ENCODE peak calls at places on chromosomes 5 and 9, in eight cellular contexts. One of them, this sample, is unnamed.

GRCh38 chr5:126106032-126106431 is 317.2 kb upstream of the GRAMD2B start:
- DNase-seq in NCI-H1105: no peak
- DNase-seq in NCI-H345: no peak
- DNase-seq in AG10803: no peak
- DNase-seq in BJ: no peak
- DNase-seq in neural crest cell: no peak
- DNase-seq in fibroblast of the aortic adventitia: peak
- DNase-seq in stimulated activated CD4-positive, alpha-beta T cell treated with anti-CD3 and anti-CD28 coated beads, Interleukin-1b, Interleukin-23, amount 100 ng/mL, for 1 hour: no peak
- DNase-seq in this sample: peak

GRCh38 chr5:138180183-138180782 is 1.4 kb downstream of the KIF20A start:
- DNase-seq in NCI-H1105: peak
- DNase-seq in NCI-H345: peak
- DNase-seq in AG10803: peak
- DNase-seq in BJ: no peak
- DNase-seq in neural crest cell: peak
- DNase-seq in fibroblast of the aortic adventitia: peak
- DNase-seq in stimulated activated CD4-positive, alpha-beta T cell treated with anti-CD3 and anti-CD28 coated beads, Interleukin-1b, Interleukin-23, amount 100 ng/mL, for 1 hour: no peak
- DNase-seq in this sample: peak

GRCh38 chr5:180209137-180209581 is at the start of gene RASGEF1C:
- DNase-seq in NCI-H1105: no peak
- DNase-seq in NCI-H345: peak
- DNase-seq in AG10803: peak
- DNase-seq in BJ: no peak
- DNase-seq in neural crest cell: peak
- DNase-seq in fibroblast of the aortic adventitia: peak
- DNase-seq in stimulated activated CD4-positive, alpha-beta T cell treated with anti-CD3 and anti-CD28 coated beads, Interleukin-1b, Interleukin-23, amount 100 ng/mL, for 1 hour: peak
- DNase-seq in this sample: peak

GRCh38 chr5:122844916-122845252 is 529 bp upstream of the SNX24 start:
- DNase-seq in NCI-H1105: no peak
- DNase-seq in NCI-H345: peak
- DNase-seq in AG10803: no peak
- DNase-seq in BJ: no peak
- DNase-seq in neural crest cell: no peak
- DNase-seq in fibroblast of the aortic adventitia: no peak
- DNase-seq in stimulated activated CD4-positive, alpha-beta T cell treated with anti-CD3 and anti-CD28 coated beads, Interleukin-1b, Interleukin-23, amount 100 ng/mL, for 1 hour: no peak
- DNase-seq in this sample: no peak

GRCh38 chr5:123085638-123086286 is 3.3 kb upstream of the PRDM6 start:
- DNase-seq in NCI-H1105: no peak
- DNase-seq in NCI-H345: no peak
- DNase-seq in AG10803: no peak
- DNase-seq in BJ: no peak
- DNase-seq in neural crest cell: no peak
- DNase-seq in fibroblast of the aortic adventitia: no peak
- DNase-seq in stimulated activated CD4-positive, alpha-beta T cell treated with anti-CD3 and anti-CD28 coated beads, Interleukin-1b, Interleukin-23, amount 100 ng/mL, for 1 hour: no peak
- DNase-seq in this sample: no peak

GRCh38 chr5:35246928-35247644 is 16.8 kb upstream of the PRLR start:
- DNase-seq in NCI-H1105: no peak
- DNase-seq in NCI-H345: no peak
- DNase-seq in AG10803: peak
- DNase-seq in BJ: no peak
- DNase-seq in neural crest cell: no peak
- DNase-seq in fibroblast of the aortic adventitia: peak
- DNase-seq in stimulated activated CD4-positive, alpha-beta T cell treated with anti-CD3 and anti-CD28 coated beads, Interleukin-1b, Interleukin-23, amount 100 ng/mL, for 1 hour: no peak
- DNase-seq in this sample: peak

GRCh38 chr9:132797861-132798659 is 80.0 kb downstream of the AK8 start:
- DNase-seq in NCI-H1105: no peak
- DNase-seq in NCI-H345: no peak
- DNase-seq in AG10803: peak
- DNase-seq in BJ: no peak
- DNase-seq in neural crest cell: no peak
- DNase-seq in fibroblast of the aortic adventitia: peak
- DNase-seq in stimulated activated CD4-positive, alpha-beta T cell treated with anti-CD3 and anti-CD28 coated beads, Interleukin-1b, Interleukin-23, amount 100 ng/mL, for 1 hour: no peak
- DNase-seq in this sample: peak

GRCh38 chr5:159178978-159179377 is 30.4 kb downstream of the RNF145 start:
- DNase-seq in NCI-H1105: no peak
- DNase-seq in NCI-H345: no peak
- DNase-seq in AG10803: peak
- DNase-seq in BJ: peak
- DNase-seq in neural crest cell: no peak
- DNase-seq in fibroblast of the aortic adventitia: peak
- DNase-seq in stimulated activated CD4-positive, alpha-beta T cell treated with anti-CD3 and anti-CD28 coated beads, Interleukin-1b, Interleukin-23, amount 100 ng/mL, for 1 hour: no peak
- DNase-seq in this sample: peak

GRCh38 chr9:132546148-132547051 is 36.0 kb upstream of the BARHL1 start:
- DNase-seq in NCI-H1105: peak
- DNase-seq in NCI-H345: peak
- DNase-seq in AG10803: no peak
- DNase-seq in BJ: no peak
- DNase-seq in neural crest cell: peak
- DNase-seq in fibroblast of the aortic adventitia: peak
- DNase-seq in stimulated activated CD4-positive, alpha-beta T cell treated with anti-CD3 and anti-CD28 coated beads, Interleukin-1b, Interleukin-23, amount 100 ng/mL, for 1 hour: no peak
- DNase-seq in this sample: peak

GRCh38 chr9:134775552-134775951 is 105.1 kb upstream of the FCN2 start:
- DNase-seq in NCI-H1105: no peak
- DNase-seq in NCI-H345: no peak
- DNase-seq in AG10803: no peak
- DNase-seq in BJ: peak
- DNase-seq in neural crest cell: no peak
- DNase-seq in fibroblast of the aortic adventitia: peak
- DNase-seq in stimulated activated CD4-positive, alpha-beta T cell treated with anti-CD3 and anti-CD28 coated beads, Interleukin-1b, Interleukin-23, amount 100 ng/mL, for 1 hour: no peak
- DNase-seq in this sample: peak

GRCh38 chr5:142342128-142342981 is 17.5 kb upstream of the SPRY4 start:
- DNase-seq in NCI-H1105: no peak
- DNase-seq in NCI-H345: no peak
- DNase-seq in AG10803: no peak
- DNase-seq in BJ: no peak
- DNase-seq in neural crest cell: no peak
- DNase-seq in fibroblast of the aortic adventitia: no peak
- DNase-seq in stimulated activated CD4-positive, alpha-beta T cell treated with anti-CD3 and anti-CD28 coated beads, Interleukin-1b, Interleukin-23, amount 100 ng/mL, for 1 hour: no peak
- DNase-seq in this sample: peak

GRCh38 chr9:124488641-124489040 is 18.6 kb downstream of the NR5A1 start:
- DNase-seq in NCI-H1105: no peak
- DNase-seq in NCI-H345: no peak
- DNase-seq in AG10803: no peak
- DNase-seq in BJ: no peak
- DNase-seq in neural crest cell: no peak
- DNase-seq in fibroblast of the aortic adventitia: no peak
- DNase-seq in stimulated activated CD4-positive, alpha-beta T cell treated with anti-CD3 and anti-CD28 coated beads, Interleukin-1b, Interleukin-23, amount 100 ng/mL, for 1 hour: no peak
- DNase-seq in this sample: no peak

GRCh38 chr9:118418887-118419620 is 714.9 kb downstream of the TLR4 start:
- DNase-seq in NCI-H1105: no peak
- DNase-seq in NCI-H345: no peak
- DNase-seq in AG10803: no peak
- DNase-seq in BJ: no peak
- DNase-seq in neural crest cell: no peak
- DNase-seq in fibroblast of the aortic adventitia: no peak
- DNase-seq in stimulated activated CD4-positive, alpha-beta T cell treated with anti-CD3 and anti-CD28 coated beads, Interleukin-1b, Interleukin-23, amount 100 ng/mL, for 1 hour: no peak
- DNase-seq in this sample: no peak

GRCh38 chr9:3857673-3858072 is 331.9 kb upstream of the RFX3 start:
- DNase-seq in NCI-H1105: no peak
- DNase-seq in NCI-H345: no peak
- DNase-seq in AG10803: peak
- DNase-seq in BJ: peak
- DNase-seq in neural crest cell: no peak
- DNase-seq in fibroblast of the aortic adventitia: peak
- DNase-seq in stimulated activated CD4-positive, alpha-beta T cell treated with anti-CD3 and anti-CD28 coated beads, Interleukin-1b, Interleukin-23, amount 100 ng/mL, for 1 hour: no peak
- DNase-seq in this sample: peak

GRCh38 chr5:751496-751895 is 33.0 kb downstream of the ZDHHC11B start:
- DNase-seq in NCI-H1105: no peak
- DNase-seq in NCI-H345: no peak
- DNase-seq in AG10803: no peak
- DNase-seq in BJ: no peak
- DNase-seq in neural crest cell: no peak
- DNase-seq in fibroblast of the aortic adventitia: no peak
- DNase-seq in stimulated activated CD4-positive, alpha-beta T cell treated with anti-CD3 and anti-CD28 coated beads, Interleukin-1b, Interleukin-23, amount 100 ng/mL, for 1 hour: no peak
- DNase-seq in this sample: no peak

GRCh38 chr5:124124711-124125229 is 612.8 kb downstream of the CSNK1G3 start:
- DNase-seq in NCI-H1105: no peak
- DNase-seq in NCI-H345: no peak
- DNase-seq in AG10803: no peak
- DNase-seq in BJ: no peak
- DNase-seq in neural crest cell: no peak
- DNase-seq in fibroblast of the aortic adventitia: no peak
- DNase-seq in stimulated activated CD4-positive, alpha-beta T cell treated with anti-CD3 and anti-CD28 coated beads, Interleukin-1b, Interleukin-23, amount 100 ng/mL, for 1 hour: no peak
- DNase-seq in this sample: peak

GRCh38 chr9:87792831-87793288 is 66.9 kb downstream of the CTSL start:
- DNase-seq in NCI-H1105: no peak
- DNase-seq in NCI-H345: no peak
- DNase-seq in AG10803: peak
- DNase-seq in BJ: peak
- DNase-seq in neural crest cell: no peak
- DNase-seq in fibroblast of the aortic adventitia: peak
- DNase-seq in stimulated activated CD4-positive, alpha-beta T cell treated with anti-CD3 and anti-CD28 coated beads, Interleukin-1b, Interleukin-23, amount 100 ng/mL, for 1 hour: no peak
- DNase-seq in this sample: peak

GRCh38 chr9:78860806-78861475 is 564.0 kb downstream of the PSAT1 start:
- DNase-seq in NCI-H1105: no peak
- DNase-seq in NCI-H345: no peak
- DNase-seq in AG10803: peak
- DNase-seq in BJ: peak
- DNase-seq in neural crest cell: no peak
- DNase-seq in fibroblast of the aortic adventitia: peak
- DNase-seq in stimulated activated CD4-positive, alpha-beta T cell treated with anti-CD3 and anti-CD28 coated beads, Interleukin-1b, Interleukin-23, amount 100 ng/mL, for 1 hour: no peak
- DNase-seq in this sample: peak

GRCh38 chr5:64003966-64004365 is 41.7 kb upstream of the HTR1A start:
- DNase-seq in NCI-H1105: no peak
- DNase-seq in NCI-H345: no peak
- DNase-seq in AG10803: no peak
- DNase-seq in BJ: no peak
- DNase-seq in neural crest cell: no peak
- DNase-seq in fibroblast of the aortic adventitia: no peak
- DNase-seq in stimulated activated CD4-positive, alpha-beta T cell treated with anti-CD3 and anti-CD28 coated beads, Interleukin-1b, Interleukin-23, amount 100 ng/mL, for 1 hour: no peak
- DNase-seq in this sample: no peak

GRCh38 chr9:134224827-134225154 is 60.4 kb upstream of the RNU6ATAC start:
- DNase-seq in NCI-H1105: no peak
- DNase-seq in NCI-H345: no peak
- DNase-seq in AG10803: no peak
- DNase-seq in BJ: no peak
- DNase-seq in neural crest cell: no peak
- DNase-seq in fibroblast of the aortic adventitia: no peak
- DNase-seq in stimulated activated CD4-positive, alpha-beta T cell treated with anti-CD3 and anti-CD28 coated beads, Interleukin-1b, Interleukin-23, amount 100 ng/mL, for 1 hour: no peak
- DNase-seq in this sample: no peak

GRCh38 chr9:16414451-16414850 is 456.0 kb downstream of the BNC2 start:
- DNase-seq in NCI-H1105: no peak
- DNase-seq in NCI-H345: no peak
- DNase-seq in AG10803: no peak
- DNase-seq in BJ: no peak
- DNase-seq in neural crest cell: no peak
- DNase-seq in fibroblast of the aortic adventitia: no peak
- DNase-seq in stimulated activated CD4-positive, alpha-beta T cell treated with anti-CD3 and anti-CD28 coated beads, Interleukin-1b, Interleukin-23, amount 100 ng/mL, for 1 hour: no peak
- DNase-seq in this sample: no peak

GRCh38 chr9:35905912-35906679 is at the start of gene HRCT1:
- DNase-seq in NCI-H1105: peak
- DNase-seq in NCI-H345: peak
- DNase-seq in AG10803: peak
- DNase-seq in BJ: peak
- DNase-seq in neural crest cell: no peak
- DNase-seq in fibroblast of the aortic adventitia: peak
- DNase-seq in stimulated activated CD4-positive, alpha-beta T cell treated with anti-CD3 and anti-CD28 coated beads, Interleukin-1b, Interleukin-23, amount 100 ng/mL, for 1 hour: no peak
- DNase-seq in this sample: peak

GRCh38 chr5:9188131-9188530 is 357.7 kb downstream of the SEMA5A start:
- DNase-seq in NCI-H1105: no peak
- DNase-seq in NCI-H345: no peak
- DNase-seq in AG10803: peak
- DNase-seq in BJ: peak
- DNase-seq in neural crest cell: no peak
- DNase-seq in fibroblast of the aortic adventitia: peak
- DNase-seq in stimulated activated CD4-positive, alpha-beta T cell treated with anti-CD3 and anti-CD28 coated beads, Interleukin-1b, Interleukin-23, amount 100 ng/mL, for 1 hour: no peak
- DNase-seq in this sample: peak

GRCh38 chr5:105581988-105582690 is 2019.5 kb upstream of the NUDT12 start:
- DNase-seq in NCI-H1105: no peak
- DNase-seq in NCI-H345: peak
- DNase-seq in AG10803: no peak
- DNase-seq in BJ: no peak
- DNase-seq in neural crest cell: no peak
- DNase-seq in fibroblast of the aortic adventitia: no peak
- DNase-seq in stimulated activated CD4-positive, alpha-beta T cell treated with anti-CD3 and anti-CD28 coated beads, Interleukin-1b, Interleukin-23, amount 100 ng/mL, for 1 hour: no peak
- DNase-seq in this sample: no peak

GRCh38 chr9:71758785-71759184 is 9.5 kb downstream of the CEMIP2 start:
- DNase-seq in NCI-H1105: peak
- DNase-seq in NCI-H345: peak
- DNase-seq in AG10803: no peak
- DNase-seq in BJ: no peak
- DNase-seq in neural crest cell: no peak
- DNase-seq in fibroblast of the aortic adventitia: no peak
- DNase-seq in stimulated activated CD4-positive, alpha-beta T cell treated with anti-CD3 and anti-CD28 coated beads, Interleukin-1b, Interleukin-23, amount 100 ng/mL, for 1 hour: no peak
- DNase-seq in this sample: no peak

GRCh38 chr5:119411935-119412623 is 40.2 kb upstream of the HSD17B4 start:
- DNase-seq in NCI-H1105: peak
- DNase-seq in NCI-H345: peak
- DNase-seq in AG10803: peak
- DNase-seq in BJ: no peak
- DNase-seq in neural crest cell: peak
- DNase-seq in fibroblast of the aortic adventitia: peak
- DNase-seq in stimulated activated CD4-positive, alpha-beta T cell treated with anti-CD3 and anti-CD28 coated beads, Interleukin-1b, Interleukin-23, amount 100 ng/mL, for 1 hour: peak
- DNase-seq in this sample: peak

GRCh38 chr5:150022163-150022540 is 21.6 kb downstream of the HMGXB3 start:
- DNase-seq in NCI-H1105: no peak
- DNase-seq in NCI-H345: no peak
- DNase-seq in AG10803: peak
- DNase-seq in BJ: peak
- DNase-seq in neural crest cell: no peak
- DNase-seq in fibroblast of the aortic adventitia: peak
- DNase-seq in stimulated activated CD4-positive, alpha-beta T cell treated with anti-CD3 and anti-CD28 coated beads, Interleukin-1b, Interleukin-23, amount 100 ng/mL, for 1 hour: no peak
- DNase-seq in this sample: peak

GRCh38 chr5:180118391-180118791 is 46.8 kb upstream of the RNF130 start:
- DNase-seq in NCI-H1105: no peak
- DNase-seq in NCI-H345: no peak
- DNase-seq in AG10803: no peak
- DNase-seq in BJ: no peak
- DNase-seq in neural crest cell: no peak
- DNase-seq in fibroblast of the aortic adventitia: no peak
- DNase-seq in stimulated activated CD4-positive, alpha-beta T cell treated with anti-CD3 and anti-CD28 coated beads, Interleukin-1b, Interleukin-23, amount 100 ng/mL, for 1 hour: no peak
- DNase-seq in this sample: no peak

GRCh38 chr9:33924978-33925797 is 108.2 kb downstream of the UBE2R2 start:
- DNase-seq in NCI-H1105: peak
- DNase-seq in NCI-H345: no peak
- DNase-seq in AG10803: peak
- DNase-seq in BJ: no peak
- DNase-seq in neural crest cell: peak
- DNase-seq in fibroblast of the aortic adventitia: peak
- DNase-seq in stimulated activated CD4-positive, alpha-beta T cell treated with anti-CD3 and anti-CD28 coated beads, Interleukin-1b, Interleukin-23, amount 100 ng/mL, for 1 hour: no peak
- DNase-seq in this sample: peak

GRCh38 chr5:122871669-122872068 is 26.3 kb downstream of the SNX24 start:
- DNase-seq in NCI-H1105: no peak
- DNase-seq in NCI-H345: no peak
- DNase-seq in AG10803: peak
- DNase-seq in BJ: no peak
- DNase-seq in neural crest cell: no peak
- DNase-seq in fibroblast of the aortic adventitia: peak
- DNase-seq in stimulated activated CD4-positive, alpha-beta T cell treated with anti-CD3 and anti-CD28 coated beads, Interleukin-1b, Interleukin-23, amount 100 ng/mL, for 1 hour: no peak
- DNase-seq in this sample: peak

GRCh38 chr5:57302164-57302563 is 128.3 kb downstream of the GPBP1 start:
- DNase-seq in NCI-H1105: no peak
- DNase-seq in NCI-H345: peak
- DNase-seq in AG10803: no peak
- DNase-seq in BJ: no peak
- DNase-seq in neural crest cell: no peak
- DNase-seq in fibroblast of the aortic adventitia: peak
- DNase-seq in stimulated activated CD4-positive, alpha-beta T cell treated with anti-CD3 and anti-CD28 coated beads, Interleukin-1b, Interleukin-23, amount 100 ng/mL, for 1 hour: no peak
- DNase-seq in this sample: peak

GRCh38 chr5:143014017-143014651 is 244.0 kb downstream of the ARHGAP26 start:
- DNase-seq in NCI-H1105: no peak
- DNase-seq in NCI-H345: peak
- DNase-seq in AG10803: no peak
- DNase-seq in BJ: no peak
- DNase-seq in neural crest cell: peak
- DNase-seq in fibroblast of the aortic adventitia: no peak
- DNase-seq in stimulated activated CD4-positive, alpha-beta T cell treated with anti-CD3 and anti-CD28 coated beads, Interleukin-1b, Interleukin-23, amount 100 ng/mL, for 1 hour: no peak
- DNase-seq in this sample: peak

GRCh38 chr5:37776826-37777225 is 63.0 kb downstream of the GDNF start:
- DNase-seq in NCI-H1105: no peak
- DNase-seq in NCI-H345: no peak
- DNase-seq in AG10803: peak
- DNase-seq in BJ: peak
- DNase-seq in neural crest cell: no peak
- DNase-seq in fibroblast of the aortic adventitia: peak
- DNase-seq in stimulated activated CD4-positive, alpha-beta T cell treated with anti-CD3 and anti-CD28 coated beads, Interleukin-1b, Interleukin-23, amount 100 ng/mL, for 1 hour: no peak
- DNase-seq in this sample: peak

GRCh38 chr5:132027027-132027426 is 15.6 kb upstream of the ACSL6 start:
- DNase-seq in NCI-H1105: no peak
- DNase-seq in NCI-H345: no peak
- DNase-seq in AG10803: no peak
- DNase-seq in BJ: no peak
- DNase-seq in neural crest cell: no peak
- DNase-seq in fibroblast of the aortic adventitia: no peak
- DNase-seq in stimulated activated CD4-positive, alpha-beta T cell treated with anti-CD3 and anti-CD28 coated beads, Interleukin-1b, Interleukin-23, amount 100 ng/mL, for 1 hour: no peak
- DNase-seq in this sample: no peak

This sample was measured in GM23248.